ENCODE peak calls at places on chromosome 2, in five cellular contexts. R, Z, I, A and Q are unnamed samples.

GRCh38 chr2:63654959-63655358 is 66.2 kb downstream of the MDH1 start:
- DNase-seq in R (no peak), Z (no peak), I (no peak), A (peak), Q (no peak)

GRCh38 chr2:100281521-100282438 is 40.5 kb downstream of the LONRF2 start:
- DNase-seq in R (no peak), Z (no peak), I (no peak), A (no peak), Q (no peak)

GRCh38 chr2:190879474-190880373 is 897 bp upstream of the GLS start:
- DNase-seq in R (no peak), Z (peak), I (peak), A (no peak), Q (no peak)

GRCh38 chr2:43341959-43342757 is 115.8 kb upstream of the ZFP36L2 start:
- DNase-seq in R (no peak), Z (no peak), I (no peak), A (no peak), Q (no peak)

GRCh38 chr2:25977768-25978167 is 4.5 kb downstream of the KIF3C start:
- DNase-seq in R (no peak), Z (no peak), I (no peak), A (no peak), Q (no peak)

GRCh38 chr2:43831438-43832294 is 7.0 kb downstream of the ABCG5 start:
- DNase-seq in R (no peak), Z (no peak), I (no peak), A (no peak), Q (no peak)

GRCh38 chr2:129698593-129698992 is 280.9 kb upstream of the RAB6C start:
- DNase-seq in R (no peak), Z (peak), I (no peak), A (no peak), Q (no peak)

GRCh38 chr2:3692375-3692774 is 11.0 kb upstream of the DCDC2C start:
- DNase-seq in R (no peak), Z (no peak), I (no peak), A (peak), Q (peak)

GRCh38 chr2:101349893-101350662 is 37.2 kb downstream of the CREG2 start:
- DNase-seq in R (no peak), Z (no peak), I (no peak), A (no peak), Q (no peak)

GRCh38 chr2:144948205-144948855 is 428.4 kb upstream of the ZEB2 start:
- DNase-seq in R (no peak), Z (no peak), I (no peak), A (no peak), Q (no peak)

GRCh38 chr2:68388772-68389171 is 23.7 kb downstream of the PLEK start:
- DNase-seq in R (no peak), Z (no peak), I (no peak), A (no peak), Q (no peak)

GRCh38 chr2:108271691-108272253 is 16.9 kb upstream of the SULT1C2 start:
- DNase-seq in R (peak), Z (no peak), I (no peak), A (no peak), Q (no peak)

GRCh38 chr2:150911766-150912280 is 349.8 kb downstream of the RBM43 start:
- DNase-seq in R (no peak), Z (no peak), I (no peak), A (no peak), Q (no peak)

GRCh38 chr2:8653485-8653884 is 28.4 kb upstream of the ID2 start:
- DNase-seq in R (no peak), Z (no peak), I (no peak), A (no peak), Q (peak)

GRCh38 chr2:205218056-205218455 is 464.2 kb upstream of the NRP2 start:
- DNase-seq in R (no peak), Z (no peak), I (no peak), A (no peak), Q (no peak)

GRCh38 chr2:97693476-97693875 is 19.9 kb upstream of the ZAP70 start:
- DNase-seq in R (no peak), Z (no peak), I (no peak), A (no peak), Q (no peak)

GRCh38 chr2:197633109-197633657 is 42.2 kb downstream of the RFTN2 start:
- DNase-seq in R (no peak), Z (no peak), I (no peak), A (no peak), Q (no peak)

GRCh38 chr2:153235516-153235915 is 243.0 kb downstream of the RPRM start:
- DNase-seq in R (no peak), Z (no peak), I (no peak), A (peak), Q (no peak)

GRCh38 chr2:190996338-190996946 is 17.5 kb downstream of the STAT1 start:
- DNase-seq in R (peak), Z (peak), I (peak), A (peak), Q (peak)

GRCh38 chr2:65465124-65465523 is 32.7 kb upstream of the SPRED2 start:
- DNase-seq in R (no peak), Z (no peak), I (no peak), A (no peak), Q (no peak)

GRCh38 chr2:121776361-121776760 is 20.9 kb downstream of the TSN start:
- DNase-seq in R (no peak), Z (no peak), I (no peak), A (no peak), Q (no peak)

GRCh38 chr2:145546091-145546490 is 1026.2 kb upstream of the ZEB2 start:
- DNase-seq in R (no peak), Z (no peak), I (no peak), A (no peak), Q (no peak)